ENCODE peak calls at places on chromosome 18, in five cellular contexts. X, U, O, P and I are unnamed samples.

GRCh38 chr18:25832008-25832604 is 258.3 kb downstream of the SS18 start:
- DNase-seq in X (peak), U (peak), O (no peak), P (peak), I (peak)

GRCh38 chr18:56162316-56162715 is 476.1 kb downstream of the TXNL1 start:
- DNase-seq in X (no peak), U (no peak), O (no peak), P (no peak), I (no peak)

GRCh38 chr18:74654637-74655036 is 57.0 kb downstream of the ZNF407 start:
- DNase-seq in X (no peak), U (no peak), O (no peak), P (no peak), I (no peak)

GRCh38 chr18:26764177-26764576 is 101.3 kb downstream of the AQP4 start:
- DNase-seq in X (no peak), U (no peak), O (no peak), P (no peak), I (no peak)

GRCh38 chr18:11983592-11983991 is 2.3 kb downstream of the IMPA2 start:
- DNase-seq in X (no peak), U (peak), O (no peak), P (no peak), I (no peak)

GRCh38 chr18:57446322-57446721 is 11.1 kb downstream of the ONECUT2 start:
- DNase-seq in X (no peak), U (no peak), O (no peak), P (no peak), I (no peak)

GRCh38 chr18:69974365-69974764 is 26.7 kb upstream of the CD226 start:
- DNase-seq in X (no peak), U (no peak), O (no peak), P (no peak), I (no peak)

GRCh38 chr18:46447792-46448191 is 209.2 kb downstream of the LOXHD1 start:
- DNase-seq in X (no peak), U (no peak), O (no peak), P (no peak), I (no peak)

GRCh38 chr18:60019463-60019840 is 119.7 kb downstream of the PMAIP1 start:
- DNase-seq in X (no peak), U (no peak), O (no peak), P (no peak), I (no peak)

GRCh38 chr18:31261792-31262582 is 56.0 kb upstream of the DSG1 start:
- DNase-seq in X (no peak), U (no peak), O (no peak), P (no peak), I (no peak)

GRCh38 chr18:12041561-12041960 is 52.1 kb upstream of the ANKRD62 start:
- DNase-seq in X (no peak), U (no peak), O (no peak), P (no peak), I (peak)

GRCh38 chr18:44839239-44839666 is 158.6 kb downstream of the SETBP1 start:
- DNase-seq in X (peak), U (peak), O (peak), P (peak), I (peak)

GRCh38 chr18:71223487-71223886 is 934.6 kb downstream of the SOCS6 start:
- DNase-seq in X (no peak), U (no peak), O (no peak), P (no peak), I (no peak)

GRCh38 chr18:50009772-50010171 is 185.2 kb downstream of the MYO5B start:
- DNase-seq in X (no peak), U (peak), O (peak), P (no peak), I (peak)

GRCh38 chr18:51110073-51110797 is 80.2 kb downstream of the SMAD4 start:
- DNase-seq in X (peak), U (peak), O (peak), P (peak), I (peak)
- TF ChIP-seq POLR2A in X (no peak), U (no peak), O (no peak), P (no peak), I (no peak)

GRCh38 chr18:79332601-79333000 is 63.1 kb upstream of the NFATC1 start:
- DNase-seq in X (no peak), U (no peak), O (no peak), P (no peak), I (no peak)

GRCh38 chr18:79326413-79327198 is 69.1 kb upstream of the NFATC1 start:
- DNase-seq in X (no peak), U (peak), O (no peak), P (no peak), I (no peak)

GRCh38 chr18:79327199-79327545 is 68.6 kb upstream of the NFATC1 start:
- DNase-seq in X (no peak), U (no peak), O (no peak), P (no peak), I (no peak)

GRCh38 chr18:79328917-79329316 is 66.8 kb upstream of the NFATC1 start:
- DNase-seq in X (no peak), U (no peak), O (no peak), P (no peak), I (no peak)

DNA sequence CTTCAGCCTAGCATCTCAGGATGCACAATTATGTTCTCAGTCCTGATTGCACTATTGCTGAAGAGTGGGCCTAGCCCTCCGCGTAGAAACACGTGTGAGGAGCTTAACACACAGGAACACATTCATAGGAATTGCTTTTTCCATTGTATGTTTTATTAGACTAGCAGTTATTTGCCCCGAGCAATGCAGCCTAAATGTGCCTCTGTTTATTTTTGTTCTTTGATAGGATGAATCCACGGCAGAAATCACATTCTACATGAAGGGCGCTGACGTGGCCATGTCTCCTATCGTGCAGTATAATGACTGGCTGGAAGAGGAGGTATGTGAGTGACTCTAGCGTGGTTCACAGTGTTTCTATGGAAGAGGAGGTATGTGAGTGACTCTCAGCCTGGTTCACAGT is 65.9 kb upstream of the NFATC1 start:
- DNase-seq in X (no peak), U (no peak), O (no peak), P (no peak), I (no peak)
- TF ChIP-seq POLR2A in X (no peak), U (no peak), O (no peak), P (no peak), I (no peak)

DNA sequence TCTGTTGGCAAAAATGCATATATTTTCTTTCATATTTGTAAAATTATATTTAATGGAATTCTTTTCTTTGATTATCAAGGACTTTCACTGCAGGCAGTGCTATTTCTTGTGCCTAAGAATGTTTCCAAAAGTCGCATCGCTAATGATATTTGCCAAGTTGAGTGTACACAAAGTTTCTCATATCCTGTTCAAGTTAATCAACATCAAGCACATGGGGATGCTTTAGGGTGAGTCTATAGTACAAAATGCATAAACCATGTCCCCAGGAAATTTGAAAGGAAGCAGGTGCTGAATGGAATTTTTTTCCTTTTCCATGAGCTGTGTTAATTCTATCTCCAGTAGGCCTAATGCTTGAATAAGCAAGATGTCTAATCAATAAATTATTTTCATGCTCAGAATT is 129.7 kb downstream of the GALNT1 start:
- DNase-seq in X (no peak), U (no peak), O (no peak), P (no peak), I (no peak)
- TF ChIP-seq POLR2A in X (no peak), U (no peak), O (no peak), P (no peak), I (no peak)

DNA sequence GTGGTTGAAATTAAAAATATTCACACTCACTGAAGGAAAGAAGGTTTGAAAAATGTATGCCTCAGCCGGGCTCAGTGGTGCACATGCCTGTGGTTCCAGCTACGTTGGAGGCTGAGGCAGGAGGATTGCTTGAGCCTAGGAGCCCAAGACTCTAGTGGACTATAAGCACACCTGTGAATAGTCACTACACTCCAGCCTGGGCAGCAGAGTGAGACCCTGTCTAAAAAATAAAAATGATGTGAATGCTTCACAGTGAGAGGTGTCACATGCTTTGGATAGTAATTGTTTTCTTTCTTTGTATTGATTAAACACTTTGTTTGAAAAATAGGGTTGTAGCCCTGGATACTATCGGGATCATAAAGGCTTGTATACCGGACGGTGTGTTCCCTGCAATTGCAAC is 138.6 kb upstream of the TTC39C start:
- DNase-seq in X (no peak), U (no peak), O (no peak), P (no peak), I (no peak)
- TF ChIP-seq POLR2A in X (no peak), U (no peak), O (no peak), P (no peak), I (no peak)

GRCh38 chr18:6732952-6733351 is 3.4 kb downstream of the ARHGAP28 start:
- DNase-seq in X (no peak), U (no peak), O (no peak), P (no peak), I (no peak)

GRCh38 chr18:6731197-6731596 is 1.7 kb downstream of the ARHGAP28 start:
- DNase-seq in X (no peak), U (peak), O (no peak), P (no peak), I (no peak)

GRCh38 chr18:6728809-6729246 is 688 bp upstream of the ARHGAP28 start:
- DNase-seq in X (no peak), U (no peak), O (no peak), P (no peak), I (no peak)

GRCh38 chr18:6728318-6728717 is 1.2 kb upstream of the ARHGAP28 start:
- DNase-seq in X (no peak), U (no peak), O (no peak), P (no peak), I (no peak)

GRCh38 chr18:6729247-6730091 is at the start of gene ARHGAP28:
- DNase-seq in X (peak), U (peak), O (peak), P (peak), I (peak)
- TF ChIP-seq POLR2A in X (no peak), U (peak), O (no peak), P (peak), I (peak)

DNA sequence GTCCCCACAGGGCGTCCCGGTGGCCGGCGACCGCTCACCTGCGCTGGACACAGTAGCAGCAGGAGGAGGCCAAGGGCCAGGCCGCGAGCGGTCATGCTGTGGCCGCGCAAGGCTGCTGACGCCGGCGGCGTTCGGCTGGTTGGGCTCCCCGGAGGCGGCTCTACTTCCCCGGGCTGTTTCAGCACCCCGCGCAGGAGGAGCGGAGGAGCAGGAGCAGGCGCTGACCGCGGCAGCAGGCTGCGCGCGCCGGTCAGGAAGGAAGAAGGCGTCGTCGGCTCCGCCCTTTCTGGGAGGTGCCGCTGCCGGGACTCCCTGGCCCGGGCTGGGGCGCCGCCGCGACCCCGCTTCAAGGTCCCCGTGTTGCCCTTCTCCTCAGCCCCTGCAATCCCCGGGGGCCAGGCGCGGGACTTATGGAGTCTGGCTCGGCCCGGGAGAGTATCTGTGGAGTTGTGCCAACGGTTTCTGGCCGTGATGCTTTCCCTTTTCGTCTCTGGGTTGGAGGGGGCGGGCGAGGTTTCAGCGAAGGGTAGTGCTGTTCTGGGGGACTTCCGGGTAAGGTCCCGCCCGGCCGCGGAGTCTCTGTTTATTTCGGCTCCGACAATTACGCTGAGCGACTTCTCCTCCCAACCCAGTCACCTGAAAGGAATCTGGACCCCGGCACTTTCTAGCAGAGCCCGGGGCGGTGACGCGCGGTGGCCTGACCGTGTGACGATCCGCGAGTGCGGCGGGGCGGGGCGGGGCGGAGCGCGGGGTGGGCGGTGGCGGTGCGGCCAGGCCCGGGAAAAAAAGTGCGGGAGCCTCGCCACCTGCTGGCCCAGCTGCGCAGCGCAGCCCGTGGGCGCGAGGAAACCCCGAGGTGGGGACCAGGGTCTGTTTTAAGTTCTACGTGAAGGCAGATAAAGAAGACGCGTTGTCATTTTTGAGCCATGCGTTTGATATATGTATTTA is at the start of gene NPC1:
- DNase-seq in X (peak), U (peak), O (peak), P (peak), I (peak)
- TF ChIP-seq POLR2A in X (peak), U (peak), O (peak), P (peak), I (peak)

GRCh38 chr18:3595282-3596273 is 145.6 kb downstream of the TGIF1 start:
- DNase-seq in X (no peak), U (peak), O (no peak), P (no peak), I (no peak)

GRCh38 chr18:3596324-3597158 is 146.6 kb downstream of the TGIF1 start:
- DNase-seq in X (peak), U (peak), O (peak), P (no peak), I (no peak)

GRCh38 chr18:3593381-3593903 is 143.5 kb downstream of the TGIF1 start:
- DNase-seq in X (no peak), U (no peak), O (no peak), P (no peak), I (peak)

GRCh38 chr18:3593904-3594759 is 144.2 kb downstream of the TGIF1 start:
- DNase-seq in X (peak), U (peak), O (peak), P (peak), I (peak)

GRCh38 chr18:3594760-3595241 is 144.8 kb downstream of the TGIF1 start:
- DNase-seq in X (no peak), U (no peak), O (no peak), P (no peak), I (no peak)
- TF ChIP-seq POLR2A in X (no peak), U (no peak), O (no peak), P (no peak), I (no peak)

GRCh38 chr18:22339913-22340312 is 77.8 kb downstream of the CTAGE1 start:
- DNase-seq in X (no peak), U (no peak), O (no peak), P (no peak), I (no peak)

GRCh38 chr18:22335644-22336275 is 82.0 kb downstream of the CTAGE1 start:
- DNase-seq in X (no peak), U (no peak), O (no peak), P (no peak), I (no peak)

GRCh38 chr18:22337311-22337710 is 80.4 kb downstream of the CTAGE1 start:
- DNase-seq in X (no peak), U (no peak), O (no peak), P (no peak), I (no peak)

GRCh38 chr18:22336406-22336805 is 81.3 kb downstream of the CTAGE1 start:
- DNase-seq in X (no peak), U (no peak), O (no peak), P (no peak), I (no peak)

DNA sequence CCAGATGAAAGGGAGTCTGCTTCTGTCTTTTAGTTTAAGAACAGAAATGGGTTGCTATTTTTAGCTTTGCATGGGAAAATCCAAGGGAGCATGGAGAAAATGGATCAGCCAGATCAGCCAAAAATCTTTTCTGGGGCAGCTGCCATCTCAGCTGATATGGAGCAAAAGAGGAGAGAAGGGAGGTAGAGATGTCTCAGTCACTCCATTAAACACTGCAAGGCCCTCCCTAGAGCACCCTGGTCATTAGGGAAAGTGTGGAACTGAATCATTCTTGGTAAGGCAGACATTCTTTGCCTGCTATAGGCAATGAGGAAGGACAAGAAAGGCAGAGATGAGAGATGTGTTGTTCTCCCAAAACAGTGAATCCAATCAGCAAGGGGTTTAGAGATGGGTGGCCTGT is 79.8 kb downstream of the CTAGE1 start:
- DNase-seq in X (no peak), U (no peak), O (no peak), P (no peak), I (no peak)
- TF ChIP-seq POLR2A in X (no peak), U (no peak), O (no peak), P (no peak), I (no peak)